ENCODE peak calls at places on chromosomes 16 and 17, in ten cellular contexts. One of them, this sample, is unnamed.

GRCh38 chr17:60421273-60422161 is 772 bp upstream of the CHCT1 start:
- DNase-seq in tibial artery: peak
- DNase-seq in activated effector memory CD4-positive, alpha-beta T cell treated with anti-CD3 and anti-CD28 coated beads, Interleukin-2, amount 50 U/mL, for 16 hours: peak
- DNase-seq in spleen: peak
- DNase-seq in memory B cell: peak
- DNase-seq in NCI-H1092 treated with DMSO at 0.1 percent for 48 hours: peak
- DNase-seq in stimulated activated CD4-positive, alpha-beta T cell treated with anti-CD3 and anti-CD28 coated beads, Interleukin-2, amount 100 ng/mL, for 48 hours: peak
- DNase-seq in NCI-H460: peak
- DNase-seq in putamen: peak
- DNase-seq in germinal center: peak
- DNase-seq in this sample: peak

GRCh38 chr16:27526169-27526568 is 23.5 kb downstream of the GTF3C1 start:
- DNase-seq in tibial artery: no peak
- DNase-seq in activated effector memory CD4-positive, alpha-beta T cell treated with anti-CD3 and anti-CD28 coated beads, Interleukin-2, amount 50 U/mL, for 16 hours: no peak
- DNase-seq in spleen: peak
- DNase-seq in memory B cell: no peak
- DNase-seq in NCI-H1092 treated with DMSO at 0.1 percent for 48 hours: no peak
- DNase-seq in stimulated activated CD4-positive, alpha-beta T cell treated with anti-CD3 and anti-CD28 coated beads, Interleukin-2, amount 100 ng/mL, for 48 hours: no peak
- DNase-seq in NCI-H460: no peak
- DNase-seq in putamen: no peak
- DNase-seq in germinal center: no peak
- DNase-seq in this sample: no peak

GRCh38 chr17:53353919-53354351 is 468.8 kb upstream of the KIF2B start:
- DNase-seq in tibial artery: no peak
- DNase-seq in activated effector memory CD4-positive, alpha-beta T cell treated with anti-CD3 and anti-CD28 coated beads, Interleukin-2, amount 50 U/mL, for 16 hours: no peak
- DNase-seq in spleen: no peak
- DNase-seq in memory B cell: no peak
- DNase-seq in NCI-H1092 treated with DMSO at 0.1 percent for 48 hours: peak
- DNase-seq in stimulated activated CD4-positive, alpha-beta T cell treated with anti-CD3 and anti-CD28 coated beads, Interleukin-2, amount 100 ng/mL, for 48 hours: no peak
- DNase-seq in NCI-H460: no peak
- DNase-seq in putamen: peak
- DNase-seq in germinal center: no peak
- DNase-seq in this sample: no peak

GRCh38 chr17:35433075-35433894 is 985 bp upstream of the SLFN12 start:
- DNase-seq in tibial artery: peak
- DNase-seq in activated effector memory CD4-positive, alpha-beta T cell treated with anti-CD3 and anti-CD28 coated beads, Interleukin-2, amount 50 U/mL, for 16 hours: peak
- DNase-seq in spleen: peak
- DNase-seq in memory B cell: no peak
- DNase-seq in NCI-H1092 treated with DMSO at 0.1 percent for 48 hours: no peak
- DNase-seq in stimulated activated CD4-positive, alpha-beta T cell treated with anti-CD3 and anti-CD28 coated beads, Interleukin-2, amount 100 ng/mL, for 48 hours: peak
- DNase-seq in NCI-H460: peak
- DNase-seq in putamen: no peak
- DNase-seq in germinal center: peak
- DNase-seq in this sample: no peak

GRCh38 chr16:10569629-10570028 is 10.8 kb downstream of the EMP2 start:
- DNase-seq in tibial artery: no peak
- DNase-seq in activated effector memory CD4-positive, alpha-beta T cell treated with anti-CD3 and anti-CD28 coated beads, Interleukin-2, amount 50 U/mL, for 16 hours: no peak
- DNase-seq in spleen: no peak
- DNase-seq in memory B cell: no peak
- DNase-seq in NCI-H1092 treated with DMSO at 0.1 percent for 48 hours: no peak
- DNase-seq in stimulated activated CD4-positive, alpha-beta T cell treated with anti-CD3 and anti-CD28 coated beads, Interleukin-2, amount 100 ng/mL, for 48 hours: no peak
- DNase-seq in NCI-H460: no peak
- DNase-seq in putamen: no peak
- DNase-seq in germinal center: no peak
- DNase-seq in this sample: no peak

GRCh38 chr16:85157813-85158701 is 45.8 kb upstream of the CIBAR2 start:
- DNase-seq in tibial artery: no peak
- DNase-seq in activated effector memory CD4-positive, alpha-beta T cell treated with anti-CD3 and anti-CD28 coated beads, Interleukin-2, amount 50 U/mL, for 16 hours: no peak
- DNase-seq in spleen: no peak
- DNase-seq in memory B cell: no peak
- DNase-seq in NCI-H1092 treated with DMSO at 0.1 percent for 48 hours: no peak
- DNase-seq in stimulated activated CD4-positive, alpha-beta T cell treated with anti-CD3 and anti-CD28 coated beads, Interleukin-2, amount 100 ng/mL, for 48 hours: peak
- DNase-seq in NCI-H460: no peak
- DNase-seq in putamen: no peak
- DNase-seq in germinal center: no peak
- DNase-seq in this sample: peak

GRCh38 chr16:15597822-15598647 is 44.9 kb downstream of the MARF1 start:
- DNase-seq in tibial artery: no peak
- DNase-seq in activated effector memory CD4-positive, alpha-beta T cell treated with anti-CD3 and anti-CD28 coated beads, Interleukin-2, amount 50 U/mL, for 16 hours: no peak
- DNase-seq in spleen: no peak
- DNase-seq in memory B cell: no peak
- DNase-seq in NCI-H1092 treated with DMSO at 0.1 percent for 48 hours: no peak
- DNase-seq in stimulated activated CD4-positive, alpha-beta T cell treated with anti-CD3 and anti-CD28 coated beads, Interleukin-2, amount 100 ng/mL, for 48 hours: no peak
- DNase-seq in NCI-H460: no peak
- DNase-seq in putamen: no peak
- DNase-seq in germinal center: no peak
- DNase-seq in this sample: no peak

GRCh38 chr16:55120408-55120807 is 189.7 kb downstream of the IRX5 start:
- DNase-seq in tibial artery: no peak
- DNase-seq in activated effector memory CD4-positive, alpha-beta T cell treated with anti-CD3 and anti-CD28 coated beads, Interleukin-2, amount 50 U/mL, for 16 hours: no peak
- DNase-seq in spleen: no peak
- DNase-seq in memory B cell: no peak
- DNase-seq in NCI-H1092 treated with DMSO at 0.1 percent for 48 hours: peak
- DNase-seq in stimulated activated CD4-positive, alpha-beta T cell treated with anti-CD3 and anti-CD28 coated beads, Interleukin-2, amount 100 ng/mL, for 48 hours: no peak
- DNase-seq in NCI-H460: no peak
- DNase-seq in putamen: no peak
- DNase-seq in germinal center: no peak
- DNase-seq in this sample: no peak

GRCh38 chr16:2817496-2818277 is 650 bp downstream of the PRSS21 start:
- DNase-seq in tibial artery: no peak
- DNase-seq in activated effector memory CD4-positive, alpha-beta T cell treated with anti-CD3 and anti-CD28 coated beads, Interleukin-2, amount 50 U/mL, for 16 hours: peak
- DNase-seq in spleen: peak
- DNase-seq in memory B cell: no peak
- DNase-seq in NCI-H1092 treated with DMSO at 0.1 percent for 48 hours: no peak
- DNase-seq in stimulated activated CD4-positive, alpha-beta T cell treated with anti-CD3 and anti-CD28 coated beads, Interleukin-2, amount 100 ng/mL, for 48 hours: no peak
- DNase-seq in NCI-H460: no peak
- DNase-seq in putamen: no peak
- DNase-seq in germinal center: no peak
- DNase-seq in this sample: no peak

GRCh38 chr16:86471896-86472295 is 38.4 kb upstream of the FOXF1 start:
- DNase-seq in tibial artery: no peak
- DNase-seq in activated effector memory CD4-positive, alpha-beta T cell treated with anti-CD3 and anti-CD28 coated beads, Interleukin-2, amount 50 U/mL, for 16 hours: no peak
- DNase-seq in spleen: no peak
- DNase-seq in memory B cell: no peak
- DNase-seq in NCI-H1092 treated with DMSO at 0.1 percent for 48 hours: no peak
- DNase-seq in stimulated activated CD4-positive, alpha-beta T cell treated with anti-CD3 and anti-CD28 coated beads, Interleukin-2, amount 100 ng/mL, for 48 hours: no peak
- DNase-seq in NCI-H460: no peak
- DNase-seq in putamen: no peak
- DNase-seq in germinal center: no peak
- DNase-seq in this sample: no peak

GRCh38 chr17:15261818-15262290 is 3.3 kb downstream of the PMP22 start:
- DNase-seq in tibial artery: no peak
- DNase-seq in activated effector memory CD4-positive, alpha-beta T cell treated with anti-CD3 and anti-CD28 coated beads, Interleukin-2, amount 50 U/mL, for 16 hours: no peak
- DNase-seq in spleen: no peak
- DNase-seq in memory B cell: no peak
- DNase-seq in NCI-H1092 treated with DMSO at 0.1 percent for 48 hours: no peak
- DNase-seq in stimulated activated CD4-positive, alpha-beta T cell treated with anti-CD3 and anti-CD28 coated beads, Interleukin-2, amount 100 ng/mL, for 48 hours: no peak
- DNase-seq in NCI-H460: peak
- DNase-seq in putamen: peak
- DNase-seq in germinal center: no peak
- DNase-seq in this sample: no peak

GRCh38 chr16:15507299-15507958 is 73.0 kb downstream of the BMERB1 start:
- DNase-seq in tibial artery: peak
- DNase-seq in activated effector memory CD4-positive, alpha-beta T cell treated with anti-CD3 and anti-CD28 coated beads, Interleukin-2, amount 50 U/mL, for 16 hours: no peak
- DNase-seq in spleen: no peak
- DNase-seq in memory B cell: no peak
- DNase-seq in NCI-H1092 treated with DMSO at 0.1 percent for 48 hours: no peak
- DNase-seq in stimulated activated CD4-positive, alpha-beta T cell treated with anti-CD3 and anti-CD28 coated beads, Interleukin-2, amount 100 ng/mL, for 48 hours: no peak
- DNase-seq in NCI-H460: no peak
- DNase-seq in putamen: peak
- DNase-seq in germinal center: no peak
- DNase-seq in this sample: peak

GRCh38 chr17:48181653-48182052 is 74.1 kb downstream of the SNX11 start:
- DNase-seq in tibial artery: no peak
- DNase-seq in activated effector memory CD4-positive, alpha-beta T cell treated with anti-CD3 and anti-CD28 coated beads, Interleukin-2, amount 50 U/mL, for 16 hours: no peak
- DNase-seq in spleen: no peak
- DNase-seq in memory B cell: no peak
- DNase-seq in NCI-H1092 treated with DMSO at 0.1 percent for 48 hours: peak
- DNase-seq in stimulated activated CD4-positive, alpha-beta T cell treated with anti-CD3 and anti-CD28 coated beads, Interleukin-2, amount 100 ng/mL, for 48 hours: no peak
- DNase-seq in NCI-H460: peak
- DNase-seq in putamen: no peak
- DNase-seq in germinal center: no peak
- DNase-seq in this sample: no peak

GRCh38 chr17:44928136-44928535 is 12.8 kb upstream of the GFAP start:
- DNase-seq in tibial artery: no peak
- DNase-seq in activated effector memory CD4-positive, alpha-beta T cell treated with anti-CD3 and anti-CD28 coated beads, Interleukin-2, amount 50 U/mL, for 16 hours: peak
- DNase-seq in spleen: peak
- DNase-seq in memory B cell: no peak
- DNase-seq in NCI-H1092 treated with DMSO at 0.1 percent for 48 hours: no peak
- DNase-seq in stimulated activated CD4-positive, alpha-beta T cell treated with anti-CD3 and anti-CD28 coated beads, Interleukin-2, amount 100 ng/mL, for 48 hours: no peak
- DNase-seq in NCI-H460: no peak
- DNase-seq in putamen: no peak
- DNase-seq in germinal center: no peak
- DNase-seq in this sample: no peak

GRCh38 chr17:41547921-41548843 is 20.1 kb upstream of the KRT19 start:
- DNase-seq in tibial artery: peak
- DNase-seq in activated effector memory CD4-positive, alpha-beta T cell treated with anti-CD3 and anti-CD28 coated beads, Interleukin-2, amount 50 U/mL, for 16 hours: peak
- DNase-seq in spleen: no peak
- DNase-seq in memory B cell: peak
- DNase-seq in NCI-H1092 treated with DMSO at 0.1 percent for 48 hours: no peak
- DNase-seq in stimulated activated CD4-positive, alpha-beta T cell treated with anti-CD3 and anti-CD28 coated beads, Interleukin-2, amount 100 ng/mL, for 48 hours: peak
- DNase-seq in NCI-H460: peak
- DNase-seq in putamen: no peak
- DNase-seq in germinal center: no peak
- DNase-seq in this sample: no peak

GRCh38 chr16:9849697-9850245 is 332.5 kb downstream of the GRIN2A start:
- DNase-seq in tibial artery: no peak
- DNase-seq in activated effector memory CD4-positive, alpha-beta T cell treated with anti-CD3 and anti-CD28 coated beads, Interleukin-2, amount 50 U/mL, for 16 hours: no peak
- DNase-seq in spleen: no peak
- DNase-seq in memory B cell: no peak
- DNase-seq in NCI-H1092 treated with DMSO at 0.1 percent for 48 hours: no peak
- DNase-seq in stimulated activated CD4-positive, alpha-beta T cell treated with anti-CD3 and anti-CD28 coated beads, Interleukin-2, amount 100 ng/mL, for 48 hours: no peak
- DNase-seq in NCI-H460: no peak
- DNase-seq in putamen: no peak
- DNase-seq in germinal center: no peak
- DNase-seq in this sample: no peak

GRCh38 chr16:5506021-5506420 is 408.4 kb upstream of the EEF2KMT start:
- DNase-seq in tibial artery: no peak
- DNase-seq in activated effector memory CD4-positive, alpha-beta T cell treated with anti-CD3 and anti-CD28 coated beads, Interleukin-2, amount 50 U/mL, for 16 hours: no peak
- DNase-seq in spleen: no peak
- DNase-seq in memory B cell: no peak
- DNase-seq in NCI-H1092 treated with DMSO at 0.1 percent for 48 hours: no peak
- DNase-seq in stimulated activated CD4-positive, alpha-beta T cell treated with anti-CD3 and anti-CD28 coated beads, Interleukin-2, amount 100 ng/mL, for 48 hours: no peak
- DNase-seq in NCI-H460: no peak
- DNase-seq in putamen: peak
- DNase-seq in germinal center: no peak
- DNase-seq in this sample: no peak

GRCh38 chr16:11681977-11682654 is 13.9 kb downstream of the SNN start:
- DNase-seq in tibial artery: no peak
- DNase-seq in activated effector memory CD4-positive, alpha-beta T cell treated with anti-CD3 and anti-CD28 coated beads, Interleukin-2, amount 50 U/mL, for 16 hours: no peak
- DNase-seq in spleen: peak
- DNase-seq in memory B cell: peak
- DNase-seq in NCI-H1092 treated with DMSO at 0.1 percent for 48 hours: no peak
- DNase-seq in stimulated activated CD4-positive, alpha-beta T cell treated with anti-CD3 and anti-CD28 coated beads, Interleukin-2, amount 100 ng/mL, for 48 hours: no peak
- DNase-seq in NCI-H460: no peak
- DNase-seq in putamen: no peak
- DNase-seq in germinal center: peak
- DNase-seq in this sample: peak

GRCh38 chr17:46782250-46782953 is 36.1 kb downstream of the WNT3 start:
- DNase-seq in tibial artery: no peak
- DNase-seq in activated effector memory CD4-positive, alpha-beta T cell treated with anti-CD3 and anti-CD28 coated beads, Interleukin-2, amount 50 U/mL, for 16 hours: no peak
- DNase-seq in spleen: no peak
- DNase-seq in memory B cell: no peak
- DNase-seq in NCI-H1092 treated with DMSO at 0.1 percent for 48 hours: no peak
- DNase-seq in stimulated activated CD4-positive, alpha-beta T cell treated with anti-CD3 and anti-CD28 coated beads, Interleukin-2, amount 100 ng/mL, for 48 hours: peak
- DNase-seq in NCI-H460: peak
- DNase-seq in putamen: no peak
- DNase-seq in germinal center: peak
- DNase-seq in this sample: no peak

GRCh38 chr16:9095998-9096397 is 4.6 kb downstream of the HAPSTR1 start:
- DNase-seq in tibial artery: no peak
- DNase-seq in activated effector memory CD4-positive, alpha-beta T cell treated with anti-CD3 and anti-CD28 coated beads, Interleukin-2, amount 50 U/mL, for 16 hours: no peak
- DNase-seq in spleen: no peak
- DNase-seq in memory B cell: no peak
- DNase-seq in NCI-H1092 treated with DMSO at 0.1 percent for 48 hours: no peak
- DNase-seq in stimulated activated CD4-positive, alpha-beta T cell treated with anti-CD3 and anti-CD28 coated beads, Interleukin-2, amount 100 ng/mL, for 48 hours: no peak
- DNase-seq in NCI-H460: no peak
- DNase-seq in putamen: no peak
- DNase-seq in germinal center: no peak
- DNase-seq in this sample: no peak

GRCh38 chr17:44865921-44866320 is 18.2 kb downstream of the HIGD1B start:
- DNase-seq in tibial artery: no peak
- DNase-seq in activated effector memory CD4-positive, alpha-beta T cell treated with anti-CD3 and anti-CD28 coated beads, Interleukin-2, amount 50 U/mL, for 16 hours: no peak
- DNase-seq in spleen: no peak
- DNase-seq in memory B cell: no peak
- DNase-seq in NCI-H1092 treated with DMSO at 0.1 percent for 48 hours: no peak
- DNase-seq in stimulated activated CD4-positive, alpha-beta T cell treated with anti-CD3 and anti-CD28 coated beads, Interleukin-2, amount 100 ng/mL, for 48 hours: no peak
- DNase-seq in NCI-H460: no peak
- DNase-seq in putamen: no peak
- DNase-seq in germinal center: no peak
- DNase-seq in this sample: no peak

GRCh38 chr16:35750157-35750689 is 2290.8 kb downstream of the TP53TG3F start:
- DNase-seq in tibial artery: no peak
- DNase-seq in activated effector memory CD4-positive, alpha-beta T cell treated with anti-CD3 and anti-CD28 coated beads, Interleukin-2, amount 50 U/mL, for 16 hours: peak
- DNase-seq in spleen: no peak
- DNase-seq in memory B cell: no peak
- DNase-seq in NCI-H1092 treated with DMSO at 0.1 percent for 48 hours: no peak
- DNase-seq in stimulated activated CD4-positive, alpha-beta T cell treated with anti-CD3 and anti-CD28 coated beads, Interleukin-2, amount 100 ng/mL, for 48 hours: no peak
- DNase-seq in NCI-H460: no peak
- DNase-seq in putamen: no peak
- DNase-seq in germinal center: no peak
- DNase-seq in this sample: no peak

GRCh38 chr17:48054238-48055185 is 6.4 kb downstream of the NFE2L1 start:
- DNase-seq in tibial artery: peak
- DNase-seq in activated effector memory CD4-positive, alpha-beta T cell treated with anti-CD3 and anti-CD28 coated beads, Interleukin-2, amount 50 U/mL, for 16 hours: no peak
- DNase-seq in spleen: peak
- DNase-seq in memory B cell: no peak
- DNase-seq in NCI-H1092 treated with DMSO at 0.1 percent for 48 hours: peak
- DNase-seq in stimulated activated CD4-positive, alpha-beta T cell treated with anti-CD3 and anti-CD28 coated beads, Interleukin-2, amount 100 ng/mL, for 48 hours: no peak
- DNase-seq in NCI-H460: peak
- DNase-seq in putamen: peak
- DNase-seq in germinal center: no peak
- DNase-seq in this sample: peak

GRCh38 chr16:75433732-75434413 is 570 bp upstream of the CFDP1 start:
- DNase-seq in tibial artery: peak
- DNase-seq in activated effector memory CD4-positive, alpha-beta T cell treated with anti-CD3 and anti-CD28 coated beads, Interleukin-2, amount 50 U/mL, for 16 hours: no peak
- DNase-seq in spleen: peak
- DNase-seq in memory B cell: peak
- DNase-seq in NCI-H1092 treated with DMSO at 0.1 percent for 48 hours: peak
- DNase-seq in stimulated activated CD4-positive, alpha-beta T cell treated with anti-CD3 and anti-CD28 coated beads, Interleukin-2, amount 100 ng/mL, for 48 hours: no peak
- DNase-seq in NCI-H460: peak
- DNase-seq in putamen: peak
- DNase-seq in germinal center: peak
- DNase-seq in this sample: peak

GRCh38 chr17:6094926-6095325 is 24.7 kb downstream of the WSCD1 start:
- DNase-seq in tibial artery: no peak
- DNase-seq in activated effector memory CD4-positive, alpha-beta T cell treated with anti-CD3 and anti-CD28 coated beads, Interleukin-2, amount 50 U/mL, for 16 hours: no peak
- DNase-seq in spleen: peak
- DNase-seq in memory B cell: no peak
- DNase-seq in NCI-H1092 treated with DMSO at 0.1 percent for 48 hours: no peak
- DNase-seq in stimulated activated CD4-positive, alpha-beta T cell treated with anti-CD3 and anti-CD28 coated beads, Interleukin-2, amount 100 ng/mL, for 48 hours: no peak
- DNase-seq in NCI-H460: no peak
- DNase-seq in putamen: no peak
- DNase-seq in germinal center: no peak
- DNase-seq in this sample: no peak

GRCh38 chr16:12081048-12081404 is 104.5 kb downstream of the SNX29 start:
- DNase-seq in tibial artery: no peak
- DNase-seq in activated effector memory CD4-positive, alpha-beta T cell treated with anti-CD3 and anti-CD28 coated beads, Interleukin-2, amount 50 U/mL, for 16 hours: peak
- DNase-seq in spleen: no peak
- DNase-seq in memory B cell: no peak
- DNase-seq in NCI-H1092 treated with DMSO at 0.1 percent for 48 hours: no peak
- DNase-seq in stimulated activated CD4-positive, alpha-beta T cell treated with anti-CD3 and anti-CD28 coated beads, Interleukin-2, amount 100 ng/mL, for 48 hours: peak
- DNase-seq in NCI-H460: no peak
- DNase-seq in putamen: no peak
- DNase-seq in germinal center: no peak
- DNase-seq in this sample: no peak

GRCh38 chr16:89363621-89364393 is 126.6 kb downstream of the ANKRD11 start:
- DNase-seq in tibial artery: no peak
- DNase-seq in activated effector memory CD4-positive, alpha-beta T cell treated with anti-CD3 and anti-CD28 coated beads, Interleukin-2, amount 50 U/mL, for 16 hours: peak
- DNase-seq in spleen: no peak
- DNase-seq in memory B cell: no peak
- DNase-seq in NCI-H1092 treated with DMSO at 0.1 percent for 48 hours: no peak
- DNase-seq in stimulated activated CD4-positive, alpha-beta T cell treated with anti-CD3 and anti-CD28 coated beads, Interleukin-2, amount 100 ng/mL, for 48 hours: no peak
- DNase-seq in NCI-H460: no peak
- DNase-seq in putamen: no peak
- DNase-seq in germinal center: no peak
- DNase-seq in this sample: no peak

GRCh38 chr17:29581583-29582253 is 7.7 kb downstream of the GIT1 start:
- DNase-seq in tibial artery: no peak
- DNase-seq in activated effector memory CD4-positive, alpha-beta T cell treated with anti-CD3 and anti-CD28 coated beads, Interleukin-2, amount 50 U/mL, for 16 hours: peak
- DNase-seq in spleen: peak
- DNase-seq in memory B cell: no peak
- DNase-seq in NCI-H1092 treated with DMSO at 0.1 percent for 48 hours: no peak
- DNase-seq in stimulated activated CD4-positive, alpha-beta T cell treated with anti-CD3 and anti-CD28 coated beads, Interleukin-2, amount 100 ng/mL, for 48 hours: no peak
- DNase-seq in NCI-H460: no peak
- DNase-seq in putamen: no peak
- DNase-seq in germinal center: no peak
- DNase-seq in this sample: no peak

This sample was measured in glutamatergic neuron.